ENCODE peak calls at places on chromosomes 13 and 19, in seven cellular contexts. One of them, this sample, is unnamed.

GRCh38 chr19:17718988-17719711 is at the start of gene MAP1S:
- DNase-seq in left ventricle myocardium inferior: peak
- DNase-seq in activated T-cell treated with anti-CD3 and anti-CD28 coated beads for 1 hour: peak
- DNase-seq in foreskin fibroblast: peak
- DNase-seq in CD4-positive, CD25-positive, alpha-beta regulatory T cell: peak
- DNase-seq in uterus: peak
- DNase-seq in neural progenitor cell: peak
- DNase-seq in this sample: peak

GRCh38 chr13:36344173-36344572 is 2.0 kb downstream of the SPART start:
- DNase-seq in activated T-cell treated with anti-CD3 and anti-CD28 coated beads for 1 hour: no peak
- DNase-seq in CD4-positive, CD25-positive, alpha-beta regulatory T cell: no peak
- DNase-seq in foreskin fibroblast: peak
- DNase-seq in neural progenitor cell: no peak
- DNase-seq in left ventricle myocardium inferior: no peak
- DNase-seq in uterus: peak
- DNase-seq in this sample: no peak

GRCh38 chr13:114044486-114044885 is 70.6 kb upstream of the C13orf46 start:
- DNase-seq in CD4-positive, CD25-positive, alpha-beta regulatory T cell: no peak
- DNase-seq in activated T-cell treated with anti-CD3 and anti-CD28 coated beads for 1 hour: no peak
- DNase-seq in uterus: peak
- DNase-seq in neural progenitor cell: no peak
- DNase-seq in left ventricle myocardium inferior: no peak
- DNase-seq in foreskin fibroblast: no peak
- DNase-seq in this sample: no peak

GRCh38 chr13:75178436-75178835 is 303.5 kb downstream of the TBC1D4 start:
- DNase-seq in neural progenitor cell: no peak
- DNase-seq in left ventricle myocardium inferior: no peak
- DNase-seq in uterus: no peak
- DNase-seq in CD4-positive, CD25-positive, alpha-beta regulatory T cell: no peak
- DNase-seq in foreskin fibroblast: no peak
- DNase-seq in activated T-cell treated with anti-CD3 and anti-CD28 coated beads for 1 hour: no peak
- DNase-seq in this sample: no peak

GRCh38 chr13:108993346-108993745 is 363.9 kb downstream of the MYO16 start:
- DNase-seq in left ventricle myocardium inferior: no peak
- DNase-seq in foreskin fibroblast: no peak
- DNase-seq in activated T-cell treated with anti-CD3 and anti-CD28 coated beads for 1 hour: no peak
- DNase-seq in uterus: no peak
- DNase-seq in CD4-positive, CD25-positive, alpha-beta regulatory T cell: no peak
- DNase-seq in neural progenitor cell: no peak
- DNase-seq in this sample: no peak

GRCh38 chr13:93775507-93776108 is 549.0 kb downstream of the GPC6 start:
- DNase-seq in CD4-positive, CD25-positive, alpha-beta regulatory T cell: no peak
- DNase-seq in neural progenitor cell: no peak
- DNase-seq in left ventricle myocardium inferior: no peak
- DNase-seq in activated T-cell treated with anti-CD3 and anti-CD28 coated beads for 1 hour: no peak
- DNase-seq in uterus: no peak
- DNase-seq in foreskin fibroblast: peak
- DNase-seq in this sample: no peak

GRCh38 chr19:10915511-10916091 is 12.8 kb downstream of the YIPF2 start:
- DNase-seq in foreskin fibroblast: peak
- DNase-seq in uterus: no peak
- DNase-seq in neural progenitor cell: no peak
- DNase-seq in left ventricle myocardium inferior: no peak
- DNase-seq in activated T-cell treated with anti-CD3 and anti-CD28 coated beads for 1 hour: no peak
- DNase-seq in CD4-positive, CD25-positive, alpha-beta regulatory T cell: no peak
- DNase-seq in this sample: no peak

GRCh38 chr13:27783111-27783510 is 9.2 kb upstream of the GSX1 start:
- DNase-seq in left ventricle myocardium inferior: no peak
- DNase-seq in uterus: no peak
- DNase-seq in neural progenitor cell: peak
- DNase-seq in foreskin fibroblast: no peak
- DNase-seq in activated T-cell treated with anti-CD3 and anti-CD28 coated beads for 1 hour: no peak
- DNase-seq in CD4-positive, CD25-positive, alpha-beta regulatory T cell: no peak
- DNase-seq in this sample: no peak